ENCODE peak calls at places on chromosomes 11 and 22, in seven cellular contexts. X is tibial artery; M is fibroblast of lung; L is vagina; U is CD8-positive, alpha-beta T cell; Y is RWPE1; P is GM23338. D is an unnamed sample.

GRCh38 chr22:43131773-43132501 is 11.3 kb downstream of the MCAT start:
- DNase-seq in X (peak), M (no peak), L (no peak), U (no peak), Y (no peak), P (no peak), D (no peak)

GRCh38 chr11:27553186-27553585 is 46.6 kb upstream of the LIN7C start:
- DNase-seq in X (no peak), M (peak), L (no peak), U (no peak), Y (peak), P (no peak), D (no peak)

GRCh38 chr11:74636633-74637184 is 44.3 kb downstream of the POLD3 start:
- DNase-seq in X (no peak), M (peak), L (no peak), U (no peak), Y (peak), P (no peak), D (no peak)

GRCh38 chr11:98940913-98941312 is 79.8 kb upstream of the CNTN5 start:
- DNase-seq in X (no peak), M (no peak), L (no peak), U (no peak), Y (peak), P (peak), D (no peak)

GRCh38 chr11:115134886-115135285 is 369.3 kb downstream of the CADM1 start:
- DNase-seq in X (no peak), M (no peak), L (no peak), U (no peak), Y (no peak), P (no peak), D (no peak)

GRCh38 chr11:69157156-69157821 is 1.6 kb downstream of the SMIM38 start:
- DNase-seq in X (peak), M (peak), L (no peak), U (no peak), Y (no peak), P (peak), D (no peak)

GRCh38 chr11:2458321-2458720 is 13.5 kb downstream of the KCNQ1 start:
- DNase-seq in X (peak), M (no peak), L (no peak), U (no peak), Y (no peak), P (no peak), D (no peak)

GRCh38 chr11:2825261-2825885 is 60.2 kb downstream of the CDKN1C start:
- DNase-seq in X (peak), M (peak), L (no peak), U (no peak), Y (peak), P (no peak), D (no peak)

GRCh38 chr11:2581931-2582435 is 117.8 kb downstream of the KCNQ1OT1 start:
- DNase-seq in X (peak), M (no peak), L (no peak), U (no peak), Y (no peak), P (no peak), D (no peak)

GRCh38 chr11:121416909-121417567 is 35.1 kb upstream of the SORL1 start:
- DNase-seq in X (peak), M (peak), L (no peak), U (peak), Y (peak), P (no peak), D (no peak)

GRCh38 chr11:78350101-78350645 is 67.4 kb downstream of the GAB2 start:
- DNase-seq in X (no peak), M (peak), L (no peak), U (no peak), Y (no peak), P (peak), D (no peak)

GRCh38 chr11:409600-410471 is 5.0 kb downstream of the SIGIRR start:
- DNase-seq in X (no peak), M (no peak), L (no peak), U (no peak), Y (no peak), P (no peak), D (no peak)

GRCh38 chr11:59247535-59248227 is 35.0 kb upstream of the MPEG1 start:
- DNase-seq in X (no peak), M (peak), L (no peak), U (no peak), Y (peak), P (no peak), D (no peak)

GRCh38 chr22:40257979-40258378 is 80.3 kb downstream of the TNRC6B start:
- DNase-seq in X (no peak), M (peak), L (no peak), U (no peak), Y (no peak), P (no peak), D (no peak)

GRCh38 chr22:39148727-39149535 is 3.5 kb downstream of the CBX7 start:
- DNase-seq in X (peak), M (no peak), L (no peak), U (peak), Y (no peak), P (peak), D (peak)

GRCh38 chr11:129911298-129911697 is 15.9 kb upstream of the NFRKB start:
- DNase-seq in X (no peak), M (peak), L (no peak), U (no peak), Y (no peak), P (no peak), D (no peak)

GRCh38 chr22:43996170-43996980 is 27.7 kb upstream of the PARVB start:
- DNase-seq in X (peak), M (no peak), L (no peak), U (peak), Y (no peak), P (no peak), D (peak)

GRCh38 chr22:22761606-22761962 is 117.2 kb downstream of the GGTLC2 start:
- DNase-seq in X (no peak), M (no peak), L (no peak), U (no peak), Y (no peak), P (no peak), D (no peak)

GRCh38 chr11:123516238-123516637 is 86.2 kb downstream of the GRAMD1B start:
- DNase-seq in X (no peak), M (no peak), L (no peak), U (no peak), Y (no peak), P (no peak), D (no peak)

GRCh38 chr11:32088117-32088941 is 2.5 kb upstream of the RCN1 start:
- DNase-seq in X (peak), M (peak), L (no peak), U (no peak), Y (peak), P (no peak), D (no peak)

GRCh38 chr22:43247546-43248260 is 60.8 kb upstream of the TTLL12 start:
- DNase-seq in X (no peak), M (no peak), L (no peak), U (no peak), Y (no peak), P (no peak), D (no peak)

GRCh38 chr11:106409681-106410080 is 332.2 kb downstream of the AASDHPPT start:
- DNase-seq in X (no peak), M (no peak), L (no peak), U (no peak), Y (no peak), P (no peak), D (no peak)

DNA sequence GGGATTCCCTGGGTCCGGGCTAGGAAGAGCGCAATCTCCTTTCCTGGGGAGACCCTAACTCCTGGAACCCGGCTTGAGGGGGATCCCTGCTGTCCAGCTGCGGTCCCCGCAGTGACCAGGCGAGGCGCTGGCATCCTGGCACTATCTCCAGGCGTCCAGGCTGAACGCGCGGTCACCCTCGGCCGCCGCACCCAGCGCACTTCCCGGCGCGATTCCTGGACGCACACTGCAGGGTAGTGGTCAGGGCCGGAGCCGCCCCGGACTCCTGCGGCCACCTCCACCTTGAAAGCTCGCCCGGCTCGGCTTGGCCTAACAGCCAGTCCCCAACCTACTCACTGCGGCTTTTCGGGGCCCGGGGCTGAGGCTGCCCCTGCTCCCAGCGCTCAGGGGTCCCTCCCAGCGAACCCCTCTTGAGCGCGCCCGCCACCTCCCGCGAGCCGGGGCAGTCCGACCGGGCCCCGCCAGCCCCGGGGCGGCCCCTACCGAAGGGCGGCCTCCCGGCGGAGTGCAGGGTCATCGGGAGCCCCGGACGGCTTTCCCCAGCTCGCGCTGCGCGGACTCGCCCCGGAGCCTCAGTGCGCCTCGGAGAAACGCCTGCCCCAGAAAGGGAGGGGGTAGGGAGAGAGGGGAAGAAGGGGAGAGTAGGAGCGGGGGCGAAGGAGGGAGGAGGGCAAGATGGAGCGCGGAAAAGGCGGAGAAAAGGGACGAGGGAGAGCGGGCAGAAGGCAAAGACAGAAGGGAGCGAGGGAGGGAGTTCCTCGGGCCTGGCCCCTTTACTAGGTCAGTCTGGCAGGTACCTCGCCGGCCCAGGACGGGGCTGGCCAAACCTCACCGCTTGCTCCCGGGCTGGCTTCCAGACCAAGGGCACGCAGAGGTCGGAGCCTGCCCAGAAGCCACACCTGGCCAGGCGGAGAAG is 1.0 kb downstream of the POU2AF3 start:
- DNase-seq in X (peak), M (peak), L (no peak), U (no peak), Y (peak), P (peak), D (peak)
- TF ChIP-seq CTCF in X (peak), M (peak), L (no peak), U (no peak), Y (peak), P (peak), D (no peak)

DNA sequence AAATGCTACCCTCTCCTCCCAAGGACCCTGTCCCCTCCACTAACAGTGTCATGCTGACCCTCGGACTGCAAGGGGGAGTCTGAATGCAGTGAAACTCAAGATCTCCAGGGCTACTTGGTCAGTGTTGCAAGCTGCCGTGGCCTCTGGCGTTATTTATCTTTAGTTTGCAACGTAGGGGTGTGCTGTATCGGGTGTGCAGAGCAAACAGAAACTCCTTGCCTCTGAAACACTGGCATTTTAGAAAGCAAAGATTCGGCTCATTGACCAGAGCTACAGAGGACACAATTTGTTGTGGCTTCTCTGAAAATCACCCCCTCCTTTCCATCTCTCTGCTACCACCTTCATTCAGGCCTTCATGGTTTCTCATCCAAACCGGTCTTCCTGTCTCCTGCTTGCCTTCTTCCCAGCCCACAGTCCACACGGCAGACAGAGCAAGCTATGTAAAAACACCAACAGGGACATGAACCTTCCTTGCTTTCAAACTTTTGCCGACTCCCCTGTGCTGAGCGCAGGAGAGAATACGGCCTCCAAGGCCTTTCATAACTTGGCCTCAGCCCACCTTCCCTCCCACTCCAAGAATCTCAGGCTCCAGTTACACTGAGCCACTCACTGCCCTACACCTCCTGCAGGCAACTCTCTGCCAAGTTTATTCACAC is 14.9 kb downstream of the FZD4 start:
- DNase-seq in X (peak), M (peak), L (no peak), U (no peak), Y (no peak), P (peak), D (no peak)
- TF ChIP-seq CTCF in X (no peak), M (peak), L (no peak), U (no peak), Y (no peak), P (no peak), D (no peak)

DNA sequence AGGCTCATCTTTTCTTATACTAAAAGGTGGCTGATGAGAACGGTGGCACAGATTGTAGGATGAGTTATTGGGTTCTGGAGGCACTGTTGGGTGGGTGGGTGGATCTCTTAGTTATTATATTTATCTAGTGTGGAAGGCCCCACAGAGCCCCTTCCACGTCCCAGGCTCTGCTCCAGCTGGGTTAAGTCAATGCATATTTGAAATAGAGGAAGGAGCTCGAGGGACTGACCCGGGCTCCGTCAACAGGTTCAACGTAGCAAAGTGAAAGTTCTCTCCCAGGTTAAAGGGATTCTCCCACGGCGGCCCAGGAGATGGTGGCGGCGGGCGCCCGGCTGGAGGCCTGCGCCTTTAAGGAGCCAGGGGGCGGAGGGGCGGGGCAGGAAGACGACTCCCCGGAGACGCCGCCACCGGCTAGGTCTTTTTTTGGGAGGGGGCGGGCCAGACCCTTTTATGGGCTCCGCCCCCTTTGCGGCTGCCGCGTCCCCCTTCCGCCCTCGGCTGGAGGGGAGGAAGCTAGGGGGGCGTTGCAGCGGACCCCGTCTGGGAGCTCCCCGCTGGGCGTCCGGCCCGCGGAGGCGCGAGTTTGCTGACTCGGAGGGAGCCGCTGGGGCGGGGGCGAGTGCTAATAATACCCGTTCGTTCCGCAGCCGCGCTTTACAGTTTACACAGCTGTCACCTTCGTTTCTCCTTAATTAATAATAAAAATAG is 1.5 kb upstream of the INPPL1 start:
- DNase-seq in X (peak), M (peak), L (no peak), U (peak), Y (peak), P (peak), D (peak)
- TF ChIP-seq CTCF in X (peak), M (peak), L (no peak), U (no peak), Y (no peak), P (no peak), D (no peak)

GRCh38 chr22:49701380-49702067 is 126.1 kb downstream of the BRD1 start:
- DNase-seq in X (no peak), M (no peak), L (no peak), U (no peak), Y (no peak), P (peak), D (no peak)
- TF ChIP-seq CTCF in X (no peak), M (peak), L (no peak), U (peak), Y (peak), P (no peak), D (no peak)

GRCh38 chr11:111359223-111360149 is 19.6 kb downstream of the POU2AF1 start:
- DNase-seq in X (no peak), M (peak), L (no peak), U (no peak), Y (no peak), P (no peak), D (no peak)
- TF ChIP-seq CTCF in X (no peak), M (no peak), L (no peak), U (no peak), Y (no peak), P (peak), D (no peak)

DNA sequence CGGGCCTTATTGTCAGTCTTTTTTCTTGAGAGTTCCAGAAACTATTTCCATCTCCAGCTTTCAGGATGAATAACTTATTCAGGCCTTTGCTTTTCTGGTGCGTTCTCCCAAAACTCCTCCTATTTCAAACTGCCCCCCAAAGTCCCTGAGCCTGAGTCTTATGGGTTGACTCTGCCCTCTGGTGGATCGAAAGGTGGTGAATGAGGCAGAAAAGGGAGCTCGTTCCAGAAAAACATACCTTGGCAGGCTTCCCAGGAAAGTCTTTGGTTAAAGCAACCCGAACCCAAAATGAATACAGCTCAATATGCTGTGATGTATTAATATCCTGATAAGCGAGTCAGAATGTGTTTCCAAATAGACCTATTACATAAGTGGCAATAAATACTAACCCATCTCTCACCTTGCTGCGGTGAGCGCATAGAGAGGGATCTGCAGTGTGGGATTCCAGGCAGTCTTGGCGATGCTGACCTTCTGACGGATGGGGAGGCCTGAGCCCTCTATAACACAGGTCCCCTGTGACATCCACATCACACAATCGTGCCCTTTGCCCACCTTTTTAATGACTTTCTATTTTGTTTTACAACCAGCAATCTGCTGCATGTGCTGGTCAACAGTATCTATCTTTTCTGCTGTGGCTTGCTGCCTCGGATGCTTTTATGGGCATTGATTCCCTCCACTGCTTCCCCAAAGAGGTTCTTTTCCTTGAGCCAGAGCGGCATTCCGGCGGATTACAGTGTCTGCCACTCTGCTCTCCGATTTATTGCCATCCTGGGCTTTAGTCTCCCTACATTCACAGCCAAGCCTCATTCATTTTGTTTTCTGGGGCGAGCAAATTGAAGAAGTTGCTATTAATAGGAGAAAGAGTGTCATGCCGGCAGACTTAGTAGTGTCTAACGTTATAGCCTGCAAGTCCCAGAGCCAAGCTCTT is 756.8 kb downstream of the NTM start:
- DNase-seq in X (no peak), M (peak), L (no peak), U (no peak), Y (peak), P (peak), D (no peak)
- TF ChIP-seq CTCF in X (peak), M (peak), L (no peak), U (peak), Y (peak), P (peak), D (no peak)

GRCh38 chr22:41479671-41480396 is 10.9 kb downstream of the ACO2 start:
- DNase-seq in X (peak), M (peak), L (no peak), U (no peak), Y (no peak), P (peak), D (no peak)
- TF ChIP-seq CTCF in X (no peak), M (peak), L (no peak), U (no peak), Y (no peak), P (peak), D (no peak)

DNA sequence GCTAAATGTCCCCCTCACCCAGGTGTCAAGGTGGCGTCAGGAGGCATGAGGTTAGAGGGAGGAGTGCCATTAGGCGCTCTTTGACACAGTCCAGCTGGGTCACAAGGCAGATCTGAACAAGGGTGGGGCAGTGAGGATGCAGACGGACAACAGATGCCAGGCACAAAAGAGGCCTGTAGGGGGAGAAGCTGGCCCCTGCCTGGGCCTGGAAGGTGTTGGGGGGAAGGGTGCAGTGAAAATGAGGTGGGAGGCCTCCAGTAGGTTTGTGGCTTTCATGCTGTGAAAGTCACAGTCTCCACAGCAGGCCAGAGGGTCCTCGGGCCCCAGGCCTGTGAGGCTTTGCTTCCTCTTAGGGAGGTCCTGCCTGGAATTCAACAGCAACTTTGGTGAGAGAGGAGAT is 85.0 kb upstream of the PLET1 start:
- DNase-seq in X (no peak), M (no peak), L (no peak), U (no peak), Y (no peak), P (peak), D (no peak)
- TF ChIP-seq CTCF in X (no peak), M (peak), L (no peak), U (no peak), Y (no peak), P (peak), D (no peak)

DNA sequence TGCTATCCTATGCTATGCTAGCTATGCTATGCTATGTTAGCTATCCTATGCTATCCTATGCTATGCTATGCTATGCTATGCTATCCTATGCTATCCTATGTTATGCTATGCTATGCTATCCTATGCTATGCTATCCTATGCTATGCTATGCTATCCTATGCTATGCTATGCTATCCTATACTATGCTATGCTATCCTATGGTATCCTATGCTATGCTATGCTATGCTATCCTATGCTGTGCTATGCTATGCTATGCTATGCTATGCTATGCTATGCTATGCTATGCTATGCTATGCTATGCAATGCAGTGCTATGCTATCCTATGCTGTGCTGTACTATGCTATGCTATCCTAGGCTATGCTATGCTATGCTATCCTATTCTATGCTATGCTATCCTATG is 8.6 kb upstream of the MS4A1 start:
- DNase-seq in X (no peak), M (no peak), L (no peak), U (no peak), Y (no peak), P (no peak), D (no peak)
- TF ChIP-seq CTCF in X (no peak), M (no peak), L (no peak), U (no peak), Y (no peak), P (no peak), D (no peak)

D was measured in activated B cell treated with CpG ODN at 0.5 μM for 24 hours.